ENCODE peak calls at places on chromosomes 13 and 19, in six cellular contexts. One of them, this sample, is unnamed.

GRCh38 chr13:46846736-46847135 is 49.8 kb upstream of the ESD start:
- DNase-seq in AG04450: no peak
- DNase-seq in heart left ventricle: no peak
- DNase-seq in transverse colon: no peak
- DNase-seq in colonic mucosa: no peak
- DNase-seq in brain microvascular endothelial cell: no peak
- DNase-seq in this sample: no peak

GRCh38 chr13:41563501-41564001 is 106.2 kb downstream of the RGCC start:
- DNase-seq in colonic mucosa: no peak
- DNase-seq in transverse colon: no peak
- DNase-seq in AG04450: no peak
- DNase-seq in brain microvascular endothelial cell: peak; percentile 64
- DNase-seq in heart left ventricle: no peak
- DNase-seq in this sample: no peak

GRCh38 chr19:39405930-39406655 is 554 bp upstream of the ZFP36 start:
- DNase-seq in heart left ventricle: no peak
- DNase-seq in brain microvascular endothelial cell: no peak
- DNase-seq in transverse colon: peak; percentile 89
- DNase-seq in colonic mucosa: peak; percentile 78
- DNase-seq in AG04450: no peak
- DNase-seq in this sample: peak; percentile 81

GRCh38 chr19:11382898-11383705 is 1.0 kb downstream of the EPOR start:
- DNase-seq in transverse colon: peak; percentile 64
- DNase-seq in heart left ventricle: peak; percentile 30
- DNase-seq in colonic mucosa: peak; percentile 66
- DNase-seq in AG04450: no peak
- DNase-seq in brain microvascular endothelial cell: no peak
- DNase-seq in this sample: peak; percentile 55

GRCh38 chr19:35462476-35462953 is 14.5 kb downstream of the FFAR2 start:
- DNase-seq in AG04450: no peak
- DNase-seq in heart left ventricle: no peak
- DNase-seq in colonic mucosa: peak; percentile 27
- DNase-seq in transverse colon: peak; percentile 18
- DNase-seq in brain microvascular endothelial cell: no peak
- DNase-seq in this sample: peak; percentile 44

GRCh38 chr19:13796301-13797057 is 1.2 kb downstream of the ZSWIM4 start:
- DNase-seq in heart left ventricle: peak; percentile 81
- DNase-seq in AG04450: peak; percentile 86
- DNase-seq in transverse colon: peak; percentile 51
- DNase-seq in colonic mucosa: peak; percentile 51
- DNase-seq in brain microvascular endothelial cell: peak; percentile 88
- DNase-seq in this sample: no peak

GRCh38 chr13:99435116-99435515 is 66.2 kb upstream of the TM9SF2 start:
- DNase-seq in transverse colon: no peak
- DNase-seq in AG04450: no peak
- DNase-seq in colonic mucosa: no peak
- DNase-seq in heart left ventricle: no peak
- DNase-seq in brain microvascular endothelial cell: no peak
- DNase-seq in this sample: no peak

GRCh38 chr13:99941086-99941485 is 30.5 kb downstream of the ZIC5 start:
- DNase-seq in transverse colon: peak; percentile 58
- DNase-seq in brain microvascular endothelial cell: no peak
- DNase-seq in heart left ventricle: no peak
- DNase-seq in colonic mucosa: peak; percentile 83
- DNase-seq in AG04450: no peak
- DNase-seq in this sample: no peak

GRCh38 chr13:112727581-112727980 is 37.7 kb downstream of the ATP11A start:
- DNase-seq in AG04450: no peak
- DNase-seq in heart left ventricle: no peak
- DNase-seq in transverse colon: no peak
- DNase-seq in brain microvascular endothelial cell: no peak
- DNase-seq in colonic mucosa: no peak
- DNase-seq in this sample: no peak

GRCh38 chr19:58572026-58572817 is 913 bp downstream of the MZF1 start:
- DNase-seq in heart left ventricle: no peak
- DNase-seq in brain microvascular endothelial cell: no peak
- DNase-seq in AG04450: no peak
- DNase-seq in colonic mucosa: no peak
- DNase-seq in transverse colon: no peak
- DNase-seq in this sample: no peak

GRCh38 chr13:48626077-48626449 is 27.7 kb upstream of the CYSLTR2 start:
- DNase-seq in AG04450: no peak
- DNase-seq in colonic mucosa: no peak
- DNase-seq in transverse colon: no peak
- DNase-seq in heart left ventricle: peak; percentile 39
- DNase-seq in brain microvascular endothelial cell: peak; percentile 86
- DNase-seq in this sample: no peak

GRCh38 chr19:4923379-4923747 is 14.1 kb downstream of the UHRF1 start:
- DNase-seq in colonic mucosa: no peak
- DNase-seq in AG04450: no peak
- DNase-seq in transverse colon: no peak
- DNase-seq in brain microvascular endothelial cell: no peak
- DNase-seq in heart left ventricle: no peak
- DNase-seq in this sample: no peak

GRCh38 chr19:2711937-2712205 is 9.3 kb downstream of the DIRAS1 start:
- DNase-seq in AG04450: no peak
- DNase-seq in brain microvascular endothelial cell: no peak
- DNase-seq in transverse colon: no peak
- DNase-seq in heart left ventricle: no peak
- DNase-seq in colonic mucosa: no peak
- DNase-seq in this sample: no peak

GRCh38 chr13:100280681-100281080 is 191.8 kb downstream of the PCCA start:
- DNase-seq in colonic mucosa: no peak
- DNase-seq in AG04450: no peak
- DNase-seq in brain microvascular endothelial cell: peak; percentile 12
- DNase-seq in transverse colon: no peak
- DNase-seq in heart left ventricle: no peak
- DNase-seq in this sample: no peak

GRCh38 chr19:41436664-41436951 is 3.1 kb downstream of the DMAC2 start:
- DNase-seq in heart left ventricle: no peak
- DNase-seq in colonic mucosa: no peak
- DNase-seq in brain microvascular endothelial cell: no peak
- DNase-seq in transverse colon: no peak
- DNase-seq in AG04450: no peak
- DNase-seq in this sample: no peak

GRCh38 chr13:106117035-106117434 is 418.4 kb downstream of the EFNB2 start:
- DNase-seq in AG04450: peak; percentile 24
- DNase-seq in heart left ventricle: no peak
- DNase-seq in colonic mucosa: no peak
- DNase-seq in brain microvascular endothelial cell: no peak
- DNase-seq in transverse colon: no peak
- DNase-seq in this sample: no peak

GRCh38 chr19:42396248-42396541 is 6.1 kb upstream of the CNFN start:
- DNase-seq in transverse colon: no peak
- DNase-seq in brain microvascular endothelial cell: no peak
- DNase-seq in heart left ventricle: no peak
- DNase-seq in AG04450: no peak
- DNase-seq in colonic mucosa: no peak
- DNase-seq in this sample: no peak

GRCh38 chr19:22052644-22053013 is 345 bp downstream of the ZNF257 start:
- DNase-seq in brain microvascular endothelial cell: no peak
- DNase-seq in colonic mucosa: peak; percentile 18
- DNase-seq in heart left ventricle: peak; percentile 7
- DNase-seq in transverse colon: no peak
- DNase-seq in AG04450: no peak
- DNase-seq in this sample: no peak

GRCh38 chr13:51218691-51219090 is 3.5 kb upstream of the FAM124A start:
- DNase-seq in colonic mucosa: no peak
- DNase-seq in transverse colon: no peak
- DNase-seq in heart left ventricle: no peak
- DNase-seq in brain microvascular endothelial cell: no peak
- DNase-seq in AG04450: no peak
- DNase-seq in this sample: no peak

GRCh38 chr13:42063105-42063504 is 14.7 kb downstream of the DGKH start:
- DNase-seq in AG04450: no peak
- DNase-seq in transverse colon: no peak
- DNase-seq in colonic mucosa: no peak
- DNase-seq in brain microvascular endothelial cell: no peak
- DNase-seq in heart left ventricle: no peak
- DNase-seq in this sample: no peak

DNA sequence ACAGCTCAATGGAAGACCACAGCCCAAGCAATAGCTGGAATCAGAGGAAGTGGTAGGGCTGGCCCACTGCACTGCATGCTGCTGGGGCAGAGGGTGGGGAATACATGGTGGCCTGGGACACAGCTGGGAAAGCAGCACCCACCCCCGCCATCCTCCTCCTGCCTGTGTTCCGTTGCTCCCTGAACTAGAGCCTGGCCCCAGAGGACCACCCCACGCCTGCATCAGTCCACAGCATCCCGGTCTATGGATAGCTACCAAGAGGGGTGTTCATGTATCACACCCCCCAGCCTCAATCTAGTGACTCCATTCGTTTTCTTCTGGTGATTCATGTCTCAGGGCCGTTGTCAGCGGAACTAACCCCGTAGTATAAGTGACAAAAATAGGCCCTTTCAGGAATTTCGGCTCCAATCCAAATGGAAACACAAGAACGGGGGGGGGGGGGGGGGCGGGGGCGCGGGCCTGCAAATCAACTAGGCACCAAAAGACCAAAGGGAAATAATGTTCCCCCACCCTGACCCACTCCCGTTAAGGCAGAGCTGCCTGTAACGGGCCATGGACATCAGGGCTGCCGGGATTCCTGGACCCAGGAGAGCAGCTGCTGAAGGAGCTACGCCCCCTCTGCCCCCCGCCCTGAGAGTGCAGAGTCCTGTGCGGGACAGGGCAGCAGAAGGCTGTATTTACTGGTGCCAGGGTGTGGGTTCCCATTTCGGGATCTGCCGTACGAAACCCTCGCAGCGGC is 18.9 kb upstream of the EPHX3 start:
- DNase-seq in brain microvascular endothelial cell: peak; percentile 86
- DNase-seq in transverse colon: no peak
- DNase-seq in colonic mucosa: no peak
- DNase-seq in AG04450: peak; percentile 20
- DNase-seq in heart left ventricle: peak; percentile 83
- DNase-seq in this sample: no peak
- H3K4me3 ChIP-seq in brain microvascular endothelial cell: peak overlapping the region; percentile 38
- H3K4me3 ChIP-seq in transverse colon: no peak overlapping the region
- H3K4me3 ChIP-seq in colonic mucosa: no peak overlapping the region
- H3K4me3 ChIP-seq in AG04450: peak overlapping the region; percentile 34
- H3K4me3 ChIP-seq in heart left ventricle: no peak overlapping the region
- H3K4me3 ChIP-seq in this sample: no peak overlapping the region

DNA sequence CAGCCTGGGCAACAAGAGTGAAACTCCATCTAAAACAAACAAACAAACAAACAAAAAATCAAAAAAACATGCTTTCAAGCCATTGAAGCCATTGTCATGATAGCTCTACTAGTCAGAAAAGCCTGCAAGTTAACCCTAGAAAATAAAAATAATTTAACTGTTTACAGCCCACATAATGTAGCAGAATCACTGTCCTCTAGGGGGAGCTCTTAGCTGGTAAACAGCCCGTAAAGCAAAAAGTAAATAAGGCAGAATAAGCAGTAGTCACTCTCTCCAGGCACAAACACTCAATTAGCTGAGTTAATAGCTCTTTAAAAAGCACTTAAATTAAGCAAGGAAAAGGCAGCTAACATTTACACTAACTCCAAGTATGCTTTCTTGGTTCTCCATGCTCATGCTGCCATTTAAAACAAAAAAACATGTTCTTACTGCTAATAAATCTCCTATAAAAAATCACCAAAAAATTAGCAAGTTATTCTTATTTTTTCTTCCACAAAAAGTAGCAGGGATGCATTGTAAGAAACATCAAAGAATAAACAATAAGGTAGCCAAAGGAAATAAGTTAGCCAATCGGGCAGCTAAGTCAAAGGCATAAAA is 11.3 kb downstream of the LILRB4 start:
- DNase-seq in AG04450: no peak
- DNase-seq in colonic mucosa: no peak
- DNase-seq in brain microvascular endothelial cell: no peak
- DNase-seq in heart left ventricle: no peak
- DNase-seq in transverse colon: no peak
- DNase-seq in this sample: no peak
- TF ChIP-seq CTCF in AG04450: peak; percentile 34
- TF ChIP-seq CTCF in colonic mucosa: peak; percentile 51
- TF ChIP-seq CTCF in brain microvascular endothelial cell: peak; percentile 42
- TF ChIP-seq CTCF in heart left ventricle: peak; percentile 57
- TF ChIP-seq CTCF in transverse colon: peak; percentile 46
- TF ChIP-seq CTCF in this sample: peak; percentile 33

GRCh38 chr19:1063909-1064660 is 2.9 kb upstream of the ARHGAP45 start:
- DNase-seq in heart left ventricle: no peak
- DNase-seq in brain microvascular endothelial cell: no peak
- DNase-seq in AG04450: no peak
- DNase-seq in colonic mucosa: peak; percentile 35
- DNase-seq in transverse colon: peak; percentile 38
- DNase-seq in this sample: no peak

GRCh38 chr19:1066251-1066747 is 668 bp upstream of the ARHGAP45 start:
- DNase-seq in AG04450: no peak
- DNase-seq in heart left ventricle: no peak
- DNase-seq in transverse colon: no peak
- DNase-seq in colonic mucosa: peak; percentile 37
- DNase-seq in brain microvascular endothelial cell: no peak
- DNase-seq in this sample: peak; percentile 25

GRCh38 chr19:1064661-1065605 is 2.0 kb upstream of the ARHGAP45 start:
- DNase-seq in transverse colon: peak; percentile 81
- DNase-seq in AG04450: no peak
- DNase-seq in brain microvascular endothelial cell: no peak
- DNase-seq in colonic mucosa: peak; percentile 73
- DNase-seq in heart left ventricle: no peak
- DNase-seq in this sample: peak; percentile 72

GRCh38 chr19:1066748-1067340 is at the start of gene ARHGAP45:
- DNase-seq in transverse colon: peak; percentile 70
- DNase-seq in AG04450: no peak
- DNase-seq in brain microvascular endothelial cell: no peak
- DNase-seq in colonic mucosa: peak; percentile 54
- DNase-seq in heart left ventricle: no peak
- DNase-seq in this sample: peak; percentile 91

DNA sequence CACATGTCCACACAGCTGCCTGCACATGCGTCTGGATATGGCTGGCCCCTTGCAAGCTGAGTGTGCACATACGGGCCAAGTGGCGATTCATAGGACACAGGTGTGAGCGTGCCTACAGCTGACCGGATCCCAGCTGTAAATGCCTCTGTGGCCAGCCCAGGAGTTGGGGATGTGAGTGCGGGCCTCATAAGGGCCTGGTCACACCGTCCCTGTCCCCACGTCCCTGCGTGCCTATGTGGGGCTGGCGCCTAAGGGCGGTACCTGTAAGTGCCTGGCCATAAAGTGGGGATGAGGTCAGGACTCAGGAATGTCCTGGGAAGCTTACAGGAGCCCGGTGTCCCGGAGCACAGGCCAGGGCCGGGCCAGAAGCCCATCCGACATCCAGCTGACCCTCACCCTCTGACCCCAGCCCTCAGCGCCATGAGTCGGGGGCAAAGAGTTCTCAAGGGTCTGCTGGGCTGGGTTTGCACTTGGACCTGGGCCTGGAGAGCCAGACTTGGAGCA is 1.3 kb upstream of the ARHGAP45 start:
- DNase-seq in heart left ventricle: no peak
- DNase-seq in brain microvascular endothelial cell: no peak
- DNase-seq in AG04450: no peak
- DNase-seq in transverse colon: peak; percentile 82
- DNase-seq in colonic mucosa: peak; percentile 78
- DNase-seq in this sample: no peak
- H3K27me3 ChIP-seq in heart left ventricle: peaks cover 24% of the 10 kb centered on the region
- H3K27me3 ChIP-seq in brain microvascular endothelial cell: peaks cover 2% of the 10 kb centered on the region
- H3K27me3 ChIP-seq in AG04450: peaks cover 26% of the 10 kb centered on the region
- H3K27me3 ChIP-seq in transverse colon: peaks cover 43% of the 10 kb centered on the region
- H3K27me3 ChIP-seq in colonic mucosa: peaks cover 24% of the 10 kb centered on the region
- H3K27me3 ChIP-seq in this sample: no peaks in the 10 kb centered on the region

DNA sequence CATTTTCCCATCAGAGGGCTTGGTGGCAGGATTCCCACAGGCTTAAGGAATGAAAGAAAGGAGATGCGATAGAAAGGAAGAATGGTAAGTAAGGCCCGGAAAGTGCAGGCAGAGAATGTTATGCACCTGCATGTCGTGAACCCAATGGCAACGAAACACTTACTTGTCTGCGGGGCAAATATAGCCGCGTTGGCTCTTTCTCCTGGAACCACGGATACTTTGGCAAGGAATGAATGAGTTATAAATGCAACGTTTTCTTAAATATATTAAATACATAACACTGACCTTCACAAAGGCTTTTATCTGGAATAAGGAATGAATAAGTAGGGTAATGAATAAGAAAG is 192.1 kb downstream of the KATNAL1 start:
- DNase-seq in transverse colon: no peak
- DNase-seq in AG04450: no peak
- DNase-seq in heart left ventricle: no peak
- DNase-seq in colonic mucosa: no peak
- DNase-seq in brain microvascular endothelial cell: no peak
- DNase-seq in this sample: no peak
- H3K4me3 ChIP-seq in transverse colon: peak overlapping the region; percentile 74
- H3K4me3 ChIP-seq in AG04450: peak overlapping the region; percentile 58
- H3K4me3 ChIP-seq in heart left ventricle: peak overlapping the region; percentile 58
- H3K4me3 ChIP-seq in colonic mucosa: peak overlapping the region; percentile 54
- H3K4me3 ChIP-seq in brain microvascular endothelial cell: peak overlapping the region; percentile 44
- H3K4me3 ChIP-seq in this sample: no peak overlapping the region